ENCODE peak calls at places on chromosomes 4 and X, in nine cellular contexts. W is right atrium auricular region; H is effector memory CD4-positive, alpha-beta T cell; X is AG08396; F is KBM-7; N is ovary; Z is CD8-positive, alpha-beta T cell; L is astrocyte; B is foreskin fibroblast. D is an unnamed sample.

GRCh38 chrX:38109042-38109904 is 102.9 kb downstream of the SYTL5 start:
- DNase-seq in W (no peak), H (no peak), N (no peak), B (no peak), F (peak; percentile 15), L (no peak), X (no peak), Z (no peak), D (no peak)

GRCh38 chr4:62274782-62275181 is 1074.7 kb downstream of the ADGRL3 start:
- DNase-seq in X (no peak), F (no peak), L (no peak), N (no peak), W (no peak), Z (no peak), B (no peak), H (no peak), D (no peak)

GRCh38 chr4:122665148-122665547 is 44.3 kb upstream of the IL21 start:
- DNase-seq in B (peak; percentile 65), H (no peak), W (no peak), N (no peak), X (no peak), L (no peak), F (no peak), Z (no peak), D (no peak)

GRCh38 chr4:140252144-140252741 is 98.3 kb upstream of the MAML3 start:
- DNase-seq in Z (no peak), X (no peak), W (no peak), F (peak; percentile 52), N (peak; percentile 63), L (peak; percentile 9), B (no peak), H (no peak), D (peak; percentile 7)

GRCh38 chr4:6221851-6222760 is 21.8 kb upstream of the JAKMIP1 start:
- DNase-seq in L (no peak), N (peak; percentile 59), H (no peak), F (no peak), B (peak; percentile 41), W (no peak), Z (no peak), X (peak; percentile 43), D (no peak)

GRCh38 chrX:20212486-20213089 is 54.1 kb downstream of the RPS6KA3 start:
- DNase-seq in B (no peak), N (no peak), W (no peak), L (no peak), H (no peak), X (no peak), Z (no peak), F (no peak), D (no peak)

GRCh38 chrX:136608295-136608933 is 39.5 kb upstream of the CD40LG start:
- DNase-seq in F (peak; percentile 66), N (peak; percentile 32), B (peak; percentile 47), H (peak; percentile 19), X (no peak), L (no peak), Z (peak; percentile 52), W (no peak), D (peak; percentile 35)

GRCh38 chr4:47032405-47033106 is 1.2 kb downstream of the GABRB1 start:
- DNase-seq in X (peak; percentile 66), H (no peak), L (peak; percentile 45), B (peak; percentile 73), F (peak; percentile 49), Z (no peak), N (peak; percentile 48), W (peak; percentile 63), D (no peak)

GRCh38 chr4:76690091-76690905 is 207.6 kb downstream of the SOWAHB start:
- DNase-seq in W (no peak), B (peak; percentile 78), Z (no peak), N (no peak), X (peak; percentile 40), L (no peak), H (no peak), F (no peak), D (no peak)

GRCh38 chrX:9861711-9862110 is 75.5 kb downstream of the SHROOM2 start:
- DNase-seq in X (no peak), N (no peak), Z (no peak), F (no peak), W (no peak), H (no peak), B (no peak), L (no peak), D (no peak)